ENCODE peak calls at places on chromosomes 1 and 21, in ten cellular contexts. One of them, this sample, is unnamed.

GRCh38 chr1:202287196-202287595 is 54.5 kb downstream of the UBE2T start:
- DNase-seq in mucosa of descending colon: no peak
- DNase-seq in colonic mucosa: no peak
- DNase-seq in K562: no peak
- DNase-seq in pancreas: no peak
- DNase-seq in OCI-LY7: no peak
- DNase-seq in fibroblast of mammary gland: no peak
- DNase-seq in AG10803: no peak
- DNase-seq in tibial artery: no peak
- DNase-seq in astrocyte of the spinal cord: no peak
- DNase-seq in this sample: no peak

GRCh38 chr1:36320291-36320758 is 3.1 kb downstream of the EVA1B start:
- DNase-seq in mucosa of descending colon: no peak
- DNase-seq in colonic mucosa: no peak
- DNase-seq in K562: peak; percentile 42
- DNase-seq in pancreas: no peak
- DNase-seq in OCI-LY7: no peak
- DNase-seq in fibroblast of mammary gland: no peak
- DNase-seq in AG10803: no peak
- DNase-seq in tibial artery: no peak
- DNase-seq in astrocyte of the spinal cord: no peak
- DNase-seq in this sample: no peak

GRCh38 chr1:81424056-81424455 is 376.7 kb upstream of the ADGRL2 start:
- DNase-seq in mucosa of descending colon: no peak
- DNase-seq in colonic mucosa: no peak
- DNase-seq in K562: no peak
- DNase-seq in pancreas: no peak
- DNase-seq in OCI-LY7: no peak
- DNase-seq in fibroblast of mammary gland: no peak
- DNase-seq in AG10803: peak; percentile 35
- DNase-seq in tibial artery: no peak
- DNase-seq in astrocyte of the spinal cord: peak; percentile 4
- DNase-seq in this sample: no peak

GRCh38 chr1:11132571-11133293 is 33.1 kb upstream of the EXOSC10 start:
- DNase-seq in mucosa of descending colon: no peak
- DNase-seq in colonic mucosa: no peak
- DNase-seq in K562: no peak
- DNase-seq in pancreas: no peak
- DNase-seq in OCI-LY7: no peak
- DNase-seq in fibroblast of mammary gland: peak; percentile 21
- DNase-seq in AG10803: no peak
- DNase-seq in tibial artery: no peak
- DNase-seq in astrocyte of the spinal cord: no peak
- DNase-seq in this sample: no peak

GRCh38 chr1:15413563-15414449 is 4.1 kb downstream of the EFHD2 start:
- DNase-seq in mucosa of descending colon: peak; percentile 73
- DNase-seq in colonic mucosa: peak; percentile 75
- DNase-seq in K562: no peak
- DNase-seq in pancreas: no peak
- DNase-seq in OCI-LY7: no peak
- DNase-seq in fibroblast of mammary gland: no peak
- DNase-seq in AG10803: no peak
- DNase-seq in tibial artery: no peak
- DNase-seq in astrocyte of the spinal cord: no peak
- DNase-seq in this sample: no peak

GRCh38 chr1:197423006-197423405 is 155.0 kb downstream of the CRB1 start:
- DNase-seq in mucosa of descending colon: no peak
- DNase-seq in colonic mucosa: no peak
- DNase-seq in K562: no peak
- DNase-seq in pancreas: no peak
- DNase-seq in OCI-LY7: no peak
- DNase-seq in fibroblast of mammary gland: peak; percentile 69
- DNase-seq in AG10803: peak; percentile 6
- DNase-seq in tibial artery: no peak
- DNase-seq in astrocyte of the spinal cord: peak; percentile 61
- DNase-seq in this sample: peak; percentile 78

GRCh38 chr1:44587796-44588460 is 86.4 kb downstream of the TMEM53 start:
- DNase-seq in mucosa of descending colon: no peak
- DNase-seq in colonic mucosa: no peak
- DNase-seq in K562: peak; percentile 75
- DNase-seq in pancreas: no peak
- DNase-seq in OCI-LY7: no peak
- DNase-seq in fibroblast of mammary gland: no peak
- DNase-seq in AG10803: no peak
- DNase-seq in tibial artery: no peak
- DNase-seq in astrocyte of the spinal cord: no peak
- DNase-seq in this sample: no peak

GRCh38 chr1:203692565-203693470 is 66.2 kb downstream of the ATP2B4 start:
- DNase-seq in mucosa of descending colon: peak; percentile 75
- DNase-seq in colonic mucosa: peak; percentile 80
- DNase-seq in K562: peak; percentile 84
- DNase-seq in pancreas: no peak
- DNase-seq in OCI-LY7: no peak
- DNase-seq in fibroblast of mammary gland: peak; percentile 98
- DNase-seq in AG10803: peak; percentile 98
- DNase-seq in tibial artery: peak; percentile 97
- DNase-seq in astrocyte of the spinal cord: peak; percentile 97
- DNase-seq in this sample: peak; percentile 99

GRCh38 chr1:171988243-171988642 is 146.9 kb downstream of the DNM3 start:
- DNase-seq in mucosa of descending colon: no peak
- DNase-seq in colonic mucosa: no peak
- DNase-seq in K562: no peak
- DNase-seq in pancreas: no peak
- DNase-seq in OCI-LY7: no peak
- DNase-seq in fibroblast of mammary gland: no peak
- DNase-seq in AG10803: no peak
- DNase-seq in tibial artery: no peak
- DNase-seq in astrocyte of the spinal cord: no peak
- DNase-seq in this sample: no peak

GRCh38 chr1:171985639-171986038 is 144.3 kb downstream of the DNM3 start:
- DNase-seq in mucosa of descending colon: no peak
- DNase-seq in colonic mucosa: no peak
- DNase-seq in K562: peak; percentile 21
- DNase-seq in pancreas: no peak
- DNase-seq in OCI-LY7: peak; percentile 3
- DNase-seq in fibroblast of mammary gland: no peak
- DNase-seq in AG10803: no peak
- DNase-seq in tibial artery: no peak
- DNase-seq in astrocyte of the spinal cord: no peak
- DNase-seq in this sample: peak; percentile 30

GRCh38 chr1:171984262-171984661 is 143.0 kb downstream of the DNM3 start:
- DNase-seq in mucosa of descending colon: peak; percentile 41
- DNase-seq in colonic mucosa: peak; percentile 30
- DNase-seq in K562: no peak
- DNase-seq in pancreas: no peak
- DNase-seq in OCI-LY7: no peak
- DNase-seq in fibroblast of mammary gland: peak; percentile 23
- DNase-seq in AG10803: no peak
- DNase-seq in tibial artery: no peak
- DNase-seq in astrocyte of the spinal cord: no peak
- DNase-seq in this sample: no peak

GRCh38 chr1:171984850-171985485 is 143.7 kb downstream of the DNM3 start:
- DNase-seq in mucosa of descending colon: no peak
- DNase-seq in colonic mucosa: no peak
- DNase-seq in K562: peak; percentile 25
- DNase-seq in pancreas: no peak
- DNase-seq in OCI-LY7: peak; percentile 40
- DNase-seq in fibroblast of mammary gland: peak; percentile 52
- DNase-seq in AG10803: peak; percentile 51
- DNase-seq in tibial artery: no peak
- DNase-seq in astrocyte of the spinal cord: peak; percentile 38
- DNase-seq in this sample: peak; percentile 52

DNA sequence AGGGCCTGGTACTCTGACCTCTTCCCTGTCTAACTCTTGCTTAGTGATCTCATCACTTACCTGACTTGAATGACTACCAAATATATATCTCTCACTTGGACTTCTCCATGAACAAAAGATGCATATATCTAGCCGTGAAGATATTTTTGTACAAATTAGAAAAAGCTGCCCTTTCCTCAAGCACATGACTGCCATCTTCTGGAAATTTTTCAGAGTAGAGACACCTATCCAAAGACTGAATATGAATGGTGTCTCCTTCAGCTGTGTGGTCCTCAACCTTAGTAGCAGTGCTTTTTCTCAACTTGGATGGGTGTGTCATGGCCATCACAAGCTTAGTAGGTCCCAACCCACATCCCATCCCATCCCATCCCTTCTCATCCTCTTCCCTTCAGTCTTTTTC is 142.3 kb downstream of the DNM3 start:
- DNase-seq in mucosa of descending colon: no peak
- DNase-seq in colonic mucosa: no peak
- DNase-seq in K562: no peak
- DNase-seq in pancreas: no peak
- DNase-seq in OCI-LY7: peak; percentile 1
- DNase-seq in fibroblast of mammary gland: peak; percentile 51
- DNase-seq in AG10803: peak; percentile 57
- DNase-seq in tibial artery: no peak
- DNase-seq in astrocyte of the spinal cord: peak; percentile 33
- DNase-seq in this sample: peak; percentile 52
- TF ChIP-seq CTCF in mucosa of descending colon: no peak
- TF ChIP-seq CTCF in colonic mucosa: peak; percentile 26
- TF ChIP-seq CTCF in K562: peak; percentile 46
- TF ChIP-seq CTCF in pancreas: no peak
- TF ChIP-seq CTCF in OCI-LY7: peak; percentile 50
- TF ChIP-seq CTCF in fibroblast of mammary gland: peak; percentile 52
- TF ChIP-seq CTCF in AG10803: peak; percentile 71
- TF ChIP-seq CTCF in tibial artery: no peak
- TF ChIP-seq CTCF in astrocyte of the spinal cord: peak; percentile 43
- TF ChIP-seq CTCF in this sample: peak; percentile 66

DNA sequence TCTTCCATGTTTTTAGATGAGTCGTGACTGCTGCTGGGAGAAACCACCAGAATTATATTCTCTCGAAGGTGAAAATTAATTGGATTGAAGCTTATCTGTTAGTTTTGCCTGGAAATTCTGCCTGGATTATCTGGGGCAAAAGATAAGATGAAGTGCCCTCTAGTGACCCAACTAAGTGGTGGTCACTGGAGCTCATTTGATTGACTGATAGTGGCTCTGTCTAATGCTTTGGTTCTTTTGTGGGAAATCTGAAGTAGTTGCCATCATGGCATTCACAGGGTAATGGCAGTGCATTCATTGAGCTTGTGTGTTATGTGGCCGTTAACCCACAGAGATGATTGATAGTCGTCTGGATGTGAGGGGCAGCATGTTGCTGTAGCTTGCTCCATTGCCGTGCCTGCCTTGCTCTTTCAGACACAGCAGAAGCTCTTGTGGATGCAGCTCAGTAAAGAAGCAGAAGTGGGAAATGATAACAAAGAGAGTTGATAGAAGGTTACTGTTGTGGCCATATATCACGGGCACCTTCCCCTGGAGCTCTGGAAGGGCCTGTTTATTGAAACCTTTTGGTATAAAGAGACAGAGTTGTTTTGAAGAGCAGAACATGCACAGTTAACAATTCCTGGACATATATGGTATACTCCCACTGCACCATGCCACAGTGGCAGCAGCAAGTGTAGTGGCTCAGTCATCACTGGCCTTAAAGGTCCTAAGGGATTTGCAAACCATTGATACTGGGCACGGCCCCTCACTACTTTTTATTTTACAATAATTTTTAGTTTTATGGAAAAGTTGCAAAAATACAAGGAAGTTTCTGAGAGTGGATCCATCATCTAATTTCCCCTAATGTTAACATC is 42.0 kb downstream of the CXADR start:
- DNase-seq in mucosa of descending colon: no peak
- DNase-seq in colonic mucosa: no peak
- DNase-seq in K562: no peak
- DNase-seq in pancreas: no peak
- DNase-seq in OCI-LY7: peak; percentile 20
- DNase-seq in fibroblast of mammary gland: peak; percentile 35
- DNase-seq in AG10803: peak; percentile 5
- DNase-seq in tibial artery: no peak
- DNase-seq in astrocyte of the spinal cord: no peak
- DNase-seq in this sample: peak; percentile 35
- TF ChIP-seq CTCF in mucosa of descending colon: no peak
- TF ChIP-seq CTCF in colonic mucosa: peak; percentile 28
- TF ChIP-seq CTCF in K562: peak; percentile 27
- TF ChIP-seq CTCF in pancreas: no peak
- TF ChIP-seq CTCF in OCI-LY7: peak; percentile 70
- TF ChIP-seq CTCF in fibroblast of mammary gland: peak; percentile 42
- TF ChIP-seq CTCF in AG10803: peak; percentile 46
- TF ChIP-seq CTCF in tibial artery: no peak
- TF ChIP-seq CTCF in astrocyte of the spinal cord: peak; percentile 32
- TF ChIP-seq CTCF in this sample: peak; percentile 26

DNA sequence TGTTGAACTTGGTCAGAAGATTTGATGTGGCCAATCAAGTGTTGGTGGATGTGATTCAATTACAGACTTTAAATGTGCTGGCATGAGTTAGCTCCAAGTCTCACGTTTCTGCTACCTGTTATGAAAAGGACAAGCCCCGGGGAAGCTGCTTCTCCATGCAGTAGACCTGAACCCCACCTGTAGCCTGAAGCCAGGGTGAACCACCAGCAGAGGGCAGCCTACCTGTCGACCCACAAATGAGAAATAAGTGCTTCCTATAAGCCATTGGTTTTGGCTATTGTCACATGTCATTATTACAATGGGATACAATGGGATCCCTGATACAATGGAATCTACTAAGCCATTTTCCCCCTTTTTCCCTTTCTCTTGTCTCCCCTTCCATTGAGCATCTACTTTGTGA is 230.2 kb downstream of the PRDM2 start:
- DNase-seq in mucosa of descending colon: no peak
- DNase-seq in colonic mucosa: peak; percentile 29
- DNase-seq in K562: peak; percentile 48
- DNase-seq in pancreas: no peak
- DNase-seq in OCI-LY7: peak; percentile 45
- DNase-seq in fibroblast of mammary gland: no peak
- DNase-seq in AG10803: no peak
- DNase-seq in tibial artery: no peak
- DNase-seq in astrocyte of the spinal cord: no peak
- DNase-seq in this sample: peak; percentile 31
- TF ChIP-seq CTCF in mucosa of descending colon: no peak
- TF ChIP-seq CTCF in colonic mucosa: peak; percentile 22
- TF ChIP-seq CTCF in K562: peak; percentile 62
- TF ChIP-seq CTCF in pancreas: peak; percentile 13
- TF ChIP-seq CTCF in OCI-LY7: peak; percentile 89
- TF ChIP-seq CTCF in fibroblast of mammary gland: peak; percentile 41
- TF ChIP-seq CTCF in AG10803: no peak
- TF ChIP-seq CTCF in tibial artery: no peak
- TF ChIP-seq CTCF in astrocyte of the spinal cord: no peak
- TF ChIP-seq CTCF in this sample: peak; percentile 25

GRCh38 chr1:109083923-109084322 is 6.6 kb upstream of the TMEM167B start:
- DNase-seq in mucosa of descending colon: no peak
- DNase-seq in colonic mucosa: no peak
- DNase-seq in K562: no peak
- DNase-seq in pancreas: no peak
- DNase-seq in OCI-LY7: no peak
- DNase-seq in fibroblast of mammary gland: no peak
- DNase-seq in AG10803: peak; percentile 13
- DNase-seq in tibial artery: no peak
- DNase-seq in astrocyte of the spinal cord: no peak
- DNase-seq in this sample: no peak

GRCh38 chr1:109079240-109079622 is 3.4 kb upstream of the TAF13 start:
- DNase-seq in mucosa of descending colon: no peak
- DNase-seq in colonic mucosa: no peak
- DNase-seq in K562: no peak
- DNase-seq in pancreas: no peak
- DNase-seq in OCI-LY7: no peak
- DNase-seq in fibroblast of mammary gland: no peak
- DNase-seq in AG10803: no peak
- DNase-seq in tibial artery: no peak
- DNase-seq in astrocyte of the spinal cord: no peak
- DNase-seq in this sample: no peak

GRCh38 chr1:109083495-109083894 is 7.1 kb upstream of the TMEM167B start:
- DNase-seq in mucosa of descending colon: no peak
- DNase-seq in colonic mucosa: no peak
- DNase-seq in K562: no peak
- DNase-seq in pancreas: no peak
- DNase-seq in OCI-LY7: no peak
- DNase-seq in fibroblast of mammary gland: no peak
- DNase-seq in AG10803: no peak
- DNase-seq in tibial artery: no peak
- DNase-seq in astrocyte of the spinal cord: no peak
- DNase-seq in this sample: no peak

GRCh38 chr1:109078317-109078716 is 2.5 kb upstream of the TAF13 start:
- DNase-seq in mucosa of descending colon: no peak
- DNase-seq in colonic mucosa: no peak
- DNase-seq in K562: no peak
- DNase-seq in pancreas: no peak
- DNase-seq in OCI-LY7: peak; percentile 57
- DNase-seq in fibroblast of mammary gland: no peak
- DNase-seq in AG10803: no peak
- DNase-seq in tibial artery: no peak
- DNase-seq in astrocyte of the spinal cord: no peak
- DNase-seq in this sample: no peak

GRCh38 chr1:109080441-109081082 is 4.8 kb upstream of the TAF13 start:
- DNase-seq in mucosa of descending colon: no peak
- DNase-seq in colonic mucosa: no peak
- DNase-seq in K562: no peak
- DNase-seq in pancreas: no peak
- DNase-seq in OCI-LY7: no peak
- DNase-seq in fibroblast of mammary gland: no peak
- DNase-seq in AG10803: peak; percentile 8
- DNase-seq in tibial artery: no peak
- DNase-seq in astrocyte of the spinal cord: no peak
- DNase-seq in this sample: no peak
- TF ChIP-seq CTCF in mucosa of descending colon: no peak
- TF ChIP-seq CTCF in colonic mucosa: no peak
- TF ChIP-seq CTCF in K562: no peak
- TF ChIP-seq CTCF in pancreas: no peak
- TF ChIP-seq CTCF in OCI-LY7: no peak
- TF ChIP-seq CTCF in fibroblast of mammary gland: no peak
- TF ChIP-seq CTCF in AG10803: no peak
- TF ChIP-seq CTCF in tibial artery: no peak
- TF ChIP-seq CTCF in astrocyte of the spinal cord: no peak
- TF ChIP-seq CTCF in this sample: no peak

This sample was measured in MCF 10A.